ENCODE peak calls at places on chromosomes 3 and 15, in nine cellular contexts. B, H, P, T, S, Y, X, A and U are unnamed samples.

GRCh38 chr3:67381667-67382272 is 272.6 kb downstream of the SUCLG2 start:
- DNase-seq in H (peak; percentile 53), P (peak; percentile 23), Y (no peak), B (no peak), X (peak; percentile 48), S (peak; percentile 28), T (no peak), A (no peak), U (peak; percentile 26)

GRCh38 chr3:174325834-174326705 is 533.1 kb upstream of the NAALADL2 start:
- DNase-seq in B (no peak), S (no peak), X (peak; percentile 75), H (no peak), A (no peak), Y (no peak), P (peak; percentile 50), T (no peak), U (no peak)

GRCh38 chr3:89690649-89691048 is 583.2 kb downstream of the EPHA3 start:
- DNase-seq in T (no peak), S (no peak), B (no peak), P (no peak), H (no peak), Y (no peak), A (no peak), X (peak; percentile 4), U (no peak)

GRCh38 chr3:134327594-134327975 is 46.7 kb downstream of the AMOTL2 start:
- DNase-seq in A (no peak), S (no peak), X (peak; percentile 71), B (no peak), P (peak; percentile 54), T (no peak), H (no peak), Y (no peak), U (no peak)

GRCh38 chr15:77980094-77980493 is 97.4 kb downstream of the TBC1D2B start:
- DNase-seq in A (no peak), P (no peak), X (no peak), H (no peak), B (no peak), S (no peak), T (no peak), Y (no peak), U (no peak)

GRCh38 chr3:119810018-119810435 is 28.1 kb downstream of the NR1I2 start:
- DNase-seq in T (peak; percentile 10), H (peak; percentile 22), A (no peak), Y (peak; percentile 56), X (peak; percentile 61), S (no peak), P (peak; percentile 55), B (peak; percentile 38), U (peak; percentile 75)

GRCh38 chr3:15023719-15024118 is 41.4 kb downstream of the MRPS25 start:
- DNase-seq in X (no peak), S (no peak), H (no peak), P (no peak), Y (no peak), T (no peak), A (no peak), B (no peak), U (no peak)

GRCh38 chr15:22888120-22888859 is 49.8 kb downstream of the NIPA2 start:
- DNase-seq in H (no peak), X (peak; percentile 80), A (no peak), T (no peak), B (no peak), Y (no peak), P (peak; percentile 94), S (no peak), U (no peak)

GRCh38 chr15:56496635-56497034 is 31.7 kb upstream of the MNS1 start:
- DNase-seq in Y (no peak), H (peak; percentile 66), X (peak; percentile 77), S (peak; percentile 84), A (no peak), P (peak; percentile 75), T (no peak), B (no peak), U (peak; percentile 66)

GRCh38 chr3:47374587-47374986 is 6.2 kb upstream of the PTPN23 start:
- DNase-seq in S (no peak), H (no peak), X (no peak), T (no peak), B (no peak), P (no peak), A (no peak), Y (no peak), U (no peak)

GRCh38 chr3:169602482-169602881 is 61.0 kb downstream of the MECOM start:
- DNase-seq in A (no peak), H (no peak), P (no peak), S (no peak), X (no peak), T (no peak), Y (no peak), B (no peak), U (no peak)

GRCh38 chr3:83477563-83477962 is 1481.2 kb upstream of the CADM2 start:
- DNase-seq in T (no peak), A (no peak), B (no peak), X (no peak), Y (no peak), H (no peak), S (no peak), P (no peak), U (no peak)

GRCh38 chr3:53768478-53769459 is 77.5 kb downstream of the CHDH start:
- DNase-seq in T (no peak), A (no peak), P (no peak), Y (no peak), B (no peak), X (no peak), S (no peak), H (peak; percentile 10), U (no peak)

GRCh38 chr3:55551644-55552043 is 64.5 kb upstream of the WNT5A start:
- DNase-seq in A (no peak), T (no peak), B (no peak), H (no peak), P (no peak), X (no peak), S (no peak), Y (no peak), U (no peak)

GRCh38 chr3:141114816-141115458 is 63.8 kb downstream of the SPSB4 start:
- DNase-seq in S (no peak), B (no peak), A (no peak), P (no peak), H (peak; percentile 31), T (no peak), X (no peak), Y (no peak), U (no peak)

GRCh38 chr15:39226169-39226964 is 354.5 kb upstream of the THBS1 start:
- DNase-seq in H (no peak), X (no peak), T (no peak), P (no peak), S (no peak), Y (no peak), B (no peak), A (no peak), U (no peak)

GRCh38 chr3:121979734-121980449 is 42.2 kb downstream of the ILDR1 start:
- DNase-seq in X (no peak), Y (no peak), S (no peak), P (no peak), H (no peak), B (no peak), T (no peak), A (no peak), U (no peak)

GRCh38 chr3:4504340-4505261 is 11.5 kb downstream of the ITPR1 start:
- DNase-seq in H (peak; percentile 42), S (peak; percentile 83), B (no peak), Y (peak; percentile 19), P (no peak), A (peak; percentile 79), T (no peak), X (no peak), U (no peak)

GRCh38 chr3:188772886-188773285 is 398.9 kb upstream of the TPRG1 start:
- DNase-seq in Y (no peak), P (peak; percentile 29), A (no peak), H (no peak), T (no peak), B (no peak), S (no peak), X (peak; percentile 74), U (no peak)

GRCh38 chr3:191303596-191303995 is 25.6 kb upstream of the CCDC50 start:
- DNase-seq in T (no peak), H (no peak), S (no peak), P (no peak), Y (no peak), B (no peak), A (no peak), X (peak; percentile 9), U (no peak)

GRCh38 chr3:43960448-43960840 is 269.7 kb downstream of the ABHD5 start:
- DNase-seq in P (no peak), X (peak; percentile 29), H (peak; percentile 72), Y (no peak), B (no peak), S (peak; percentile 62), T (no peak), A (no peak), U (no peak)

GRCh38 chr15:80584561-80584964 is 110.5 kb upstream of the ABHD17C start:
- DNase-seq in S (no peak), A (no peak), T (no peak), P (no peak), X (no peak), H (no peak), B (no peak), Y (no peak), U (no peak)